ENCODE peak calls at places on chromosomes 5 and 9, in eight cellular contexts. P is stomach, S is right cardiac atrium, B is fibroblast of the aortic adventitia, U is neural progenitor cell, F is PC-3, R is lower lobe of right lung, A is WERI-Rb-1. L is an unnamed sample.

GRCh38 chr5:15807861-15808260 is 307.9 kb downstream of the FBXL7 start:
- DNase-seq in R (no peak), A (peak), S (peak), P (no peak), U (no peak), F (peak), B (peak), L (no peak)

GRCh38 chr5:14204785-14205321 is 61.7 kb downstream of the TRIO start:
- DNase-seq in P (peak), R (peak), S (peak), F (peak), A (no peak), B (peak), U (no peak), L (peak)

GRCh38 chr5:149413477-149414210 is 34.6 kb upstream of the IL17B start:
- DNase-seq in P (no peak), R (no peak), A (no peak), S (peak), F (no peak), B (no peak), U (no peak), L (no peak)

GRCh38 chr5:76527685-76528161 is 95.5 kb downstream of the F2RL2 start:
- DNase-seq in S (no peak), R (no peak), U (no peak), A (no peak), F (no peak), B (peak), P (no peak), L (no peak)

GRCh38 chr5:93022211-93022610 is 558.8 kb downstream of the NR2F1-AS1 start:
- DNase-seq in A (no peak), U (no peak), S (no peak), F (no peak), B (no peak), R (no peak), P (no peak), L (no peak)

GRCh38 chr9:135502168-135502872 is 1.8 kb downstream of the MRPS2 start:
- DNase-seq in P (no peak), U (no peak), S (no peak), A (no peak), B (no peak), F (no peak), R (peak), L (no peak)

GRCh38 chr9:14654932-14655331 is 38.3 kb downstream of the ZDHHC21 start:
- DNase-seq in S (no peak), U (no peak), B (peak), A (no peak), F (no peak), P (no peak), R (no peak), L (no peak)

GRCh38 chr5:143234162-143234842 is 169.2 kb downstream of the NR3C1 start:
- DNase-seq in S (no peak), F (no peak), B (no peak), U (no peak), A (no peak), P (no peak), R (no peak), L (no peak)

GRCh38 chr5:31193591-31194457 is at the start of gene CDH6:
- DNase-seq in R (peak), U (peak), F (peak), S (peak), B (peak), P (no peak), A (peak), L (no peak)

GRCh38 chr9:112846528-112847488 is 43.9 kb downstream of the SLC46A2 start:
- DNase-seq in U (no peak), A (no peak), R (no peak), F (no peak), P (no peak), S (no peak), B (peak), L (no peak)

GRCh38 chr5:139678751-139679750 is 30.9 kb downstream of the CXXC5 start:
- DNase-seq in F (no peak), A (peak), U (no peak), S (peak), R (no peak), B (peak), P (no peak), L (no peak)

GRCh38 chr5:75260708-75261107 is 24.0 kb upstream of the ANKRD31 start:
- DNase-seq in B (no peak), R (no peak), U (no peak), P (no peak), F (no peak), S (no peak), A (no peak), L (no peak)

GRCh38 chr9:5453004-5453403 is 2.7 kb downstream of the CD274 start:
- DNase-seq in A (no peak), S (no peak), R (no peak), U (no peak), P (no peak), F (peak), B (no peak), L (no peak)

GRCh38 chr5:1931590-1932138 is 48.9 kb upstream of the IRX4 start:
- DNase-seq in S (peak), U (peak), F (no peak), P (peak), R (no peak), B (no peak), A (no peak), L (no peak)

GRCh38 chr5:58348996-58349728 is 110.7 kb downstream of the PLK2 start:
- DNase-seq in U (no peak), A (no peak), S (no peak), P (no peak), F (peak), B (no peak), R (no peak), L (peak)

DNA sequence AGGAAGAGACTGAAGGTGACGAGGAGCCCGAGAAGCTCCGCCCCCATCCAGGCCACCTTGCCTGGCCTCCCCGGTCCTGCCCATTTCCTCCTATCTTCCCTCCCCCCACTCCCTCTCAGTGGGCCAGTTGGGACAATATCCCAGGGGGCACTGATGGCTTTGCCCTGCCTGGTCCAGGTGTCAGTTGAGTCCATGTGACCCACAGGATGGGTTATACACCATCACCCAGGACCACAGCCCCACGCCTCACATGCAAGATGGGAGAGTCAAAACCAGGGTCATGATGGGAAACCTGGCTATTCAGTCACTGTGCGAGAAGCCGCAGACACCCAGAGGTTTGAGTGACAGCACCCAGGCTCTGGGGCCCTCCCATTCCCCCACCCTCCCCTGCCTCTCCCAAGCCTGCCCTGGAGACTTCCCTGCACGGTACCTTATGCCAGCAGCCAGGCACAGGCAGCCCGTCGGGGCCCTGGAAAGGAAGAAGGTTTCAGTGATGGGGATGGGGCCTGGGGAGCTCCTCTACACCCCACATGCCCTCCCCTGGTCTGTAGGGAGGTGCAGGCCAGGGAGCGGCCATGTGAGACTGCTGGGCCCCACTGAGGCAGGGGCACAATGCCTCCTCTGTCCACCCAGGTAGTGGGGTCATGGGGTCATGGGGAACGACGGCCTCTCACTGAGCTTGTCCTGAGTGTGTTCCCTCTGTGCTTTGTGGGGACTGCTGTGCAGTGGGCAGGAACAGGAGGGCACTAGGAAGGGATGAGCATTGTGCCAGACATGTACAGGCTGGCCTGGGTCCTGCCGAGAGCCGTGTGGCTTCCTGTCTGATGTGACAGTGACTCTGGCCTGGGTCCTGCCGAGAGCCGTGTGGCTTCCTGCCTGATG is 6.3 kb upstream of the PHYKPL start:
- DNase-seq in B (no peak), P (no peak), U (no peak), F (no peak), A (no peak), S (no peak), R (peak), L (no peak)
- H3K4me3 ChIP-seq in B (no peak), P (no peak), U (no peak), F (no peak), A (no peak), S (no peak), R (no peak), L (no peak)

GRCh38 chr9:133771486-133772482 is 33.6 kb upstream of the SARDH start:
- DNase-seq in A (peak), U (no peak), B (no peak), F (no peak), P (no peak), R (peak), S (peak), L (no peak)

GRCh38 chr9:133772581-133772980 is 34.4 kb upstream of the SARDH start:
- DNase-seq in R (no peak), U (no peak), F (no peak), P (no peak), A (no peak), S (no peak), B (no peak), L (no peak)

GRCh38 chr9:133774799-133775198 is 36.6 kb upstream of the SARDH start:
- DNase-seq in P (no peak), A (no peak), S (peak), B (no peak), U (no peak), F (no peak), R (peak), L (no peak)

GRCh38 chr9:133775951-133776905 is 38.1 kb upstream of the SARDH start:
- DNase-seq in A (no peak), F (no peak), S (peak), U (no peak), B (no peak), P (no peak), R (peak), L (no peak)

GRCh38 chr9:133773889-133774655 is 35.9 kb upstream of the SARDH start:
- DNase-seq in S (peak), P (no peak), A (no peak), B (no peak), F (no peak), R (no peak), U (no peak), L (no peak)
- H3K4me3 ChIP-seq in S (no peak), P (no peak), A (no peak), B (no peak), F (no peak), R (no peak), U (no peak), L (no peak)

GRCh38 chr9:93501406-93501805 is 48.0 kb upstream of the FAM120AOS start:
- DNase-seq in F (no peak), S (no peak), P (no peak), R (no peak), U (no peak), B (peak), A (no peak), L (no peak)
- H3K4me3 ChIP-seq in F (peak), S (peak), P (peak), R (peak), U (no peak), B (peak), A (no peak), L (no peak)

GRCh38 chr9:119282476-119283117 is 86.6 kb downstream of the BRINP1 start:
- DNase-seq in A (no peak), U (no peak), P (no peak), S (no peak), F (no peak), B (no peak), R (no peak), L (no peak)

GRCh38 chr9:119284587-119285337 is 84.5 kb downstream of the BRINP1 start:
- DNase-seq in A (no peak), F (no peak), P (no peak), R (no peak), U (no peak), B (peak), S (no peak), L (no peak)

GRCh38 chr9:119284118-119284517 is 85.1 kb downstream of the BRINP1 start:
- DNase-seq in U (peak), A (peak), S (no peak), R (no peak), P (no peak), B (no peak), F (no peak), L (no peak)

GRCh38 chr9:119280740-119281485 is 88.3 kb downstream of the BRINP1 start:
- DNase-seq in B (no peak), A (no peak), R (no peak), F (no peak), P (no peak), S (no peak), U (no peak), L (no peak)

GRCh38 chr9:119283118-119283794 is 86.0 kb downstream of the BRINP1 start:
- DNase-seq in R (no peak), P (no peak), U (peak), F (no peak), A (no peak), S (peak), B (no peak), L (no peak)
- H3K4me3 ChIP-seq in R (no peak), P (no peak), U (peak), F (no peak), A (no peak), S (no peak), B (no peak), L (no peak)

GRCh38 chr9:137186385-137186784 is 2.0 kb downstream of the ANAPC2 start:
- DNase-seq in A (no peak), F (no peak), P (no peak), S (no peak), U (no peak), R (no peak), B (no peak), L (no peak)
- H3K4me3 ChIP-seq in A (no peak), F (peak), P (peak), S (no peak), U (no peak), R (no peak), B (peak), L (no peak)

DNA sequence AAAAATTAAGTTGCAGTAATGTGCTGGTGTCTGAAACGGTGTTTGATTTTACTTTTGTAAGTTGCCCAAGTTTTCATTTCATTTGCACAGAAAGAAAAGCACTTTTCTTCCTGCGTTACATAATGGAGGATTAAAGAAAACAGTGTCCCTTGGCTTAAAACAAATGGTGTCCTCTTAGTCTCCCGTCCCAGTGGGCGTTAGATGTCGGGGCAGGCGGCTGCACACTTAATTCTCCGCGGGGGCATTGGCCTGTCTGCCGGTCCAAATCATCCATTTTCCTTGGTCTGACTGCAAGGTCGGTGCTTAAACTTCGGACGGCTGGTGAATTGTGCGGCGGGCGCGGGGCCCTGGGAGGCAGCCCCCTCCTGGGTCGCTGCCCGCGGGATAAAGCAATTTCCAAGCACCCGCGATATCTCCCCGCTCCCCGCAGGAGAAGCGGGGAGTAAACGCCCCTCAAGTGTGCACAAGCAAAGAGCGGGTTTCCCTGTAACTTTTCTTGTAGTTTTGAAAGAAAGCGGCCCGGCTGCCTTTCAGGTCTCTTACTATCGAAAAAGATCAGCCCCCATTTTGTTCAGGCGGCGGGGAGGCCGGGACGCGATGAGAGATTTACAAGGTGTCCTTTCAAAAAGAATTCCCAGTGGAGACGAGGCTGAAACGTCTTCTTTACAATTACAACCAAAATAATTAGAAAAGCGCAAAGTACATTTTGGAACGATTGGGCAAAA is 1.5 kb downstream of the IRX1 start:
- DNase-seq in R (no peak), S (no peak), F (no peak), B (peak), U (peak), P (no peak), A (no peak), L (no peak)
- H3K4me3 ChIP-seq in R (peak), S (no peak), F (no peak), B (peak), U (peak), P (no peak), A (no peak), L (peak)

GRCh38 chr5:115961413-115962238 is 649 bp upstream of the LVRN start:
- DNase-seq in F (no peak), R (no peak), U (peak), B (peak), S (peak), P (no peak), A (no peak), L (no peak)
- H3K4me3 ChIP-seq in F (no peak), R (no peak), U (peak), B (peak), S (peak), P (peak), A (peak), L (peak)